ENCODE peak calls at places on chromosome 21, in five cellular contexts. G is IMR-90, U is Panc1, H is cardiac muscle cell, Q is small intestine. P is an unnamed sample.

GRCh38 chr21:28342229-28342810 is 650.4 kb downstream of the LTN1 start:
- DNase-seq in G (no peak), U (no peak), Q (no peak), H (no peak), P (no peak)

GRCh38 chr21:46122241-46122671 is 24.3 kb downstream of the COL6A2 start:
- DNase-seq in G (peak), U (no peak), H (no peak), Q (no peak), P (peak)

GRCh38 chr21:29376556-29376955 is 77.8 kb downstream of the BACH1 start:
- DNase-seq in U (no peak), G (no peak), Q (peak), H (peak), P (no peak)

GRCh38 chr21:26759731-26760130 is 85.5 kb downstream of the ADAMTS1 start:
- DNase-seq in G (no peak), U (no peak), Q (no peak), H (no peak), P (no peak)

GRCh38 chr21:45990741-45991605 is 9.4 kb downstream of the COL6A1 start:
- DNase-seq in G (no peak), U (no peak), Q (no peak), H (no peak), P (peak)

GRCh38 chr21:28018741-28019669 is 973.7 kb downstream of the LTN1 start:
- DNase-seq in H (peak), U (no peak), Q (peak), G (peak), P (no peak)

GRCh38 chr21:45363921-45364463 is 41.0 kb upstream of the COL18A1 start:
- DNase-seq in Q (peak), H (no peak), U (peak), G (peak), P (peak)

GRCh38 chr21:45833437-45833836 is 148.1 kb upstream of the COL6A1 start:
- DNase-seq in U (no peak), G (no peak), Q (no peak), H (no peak), P (no peak)

GRCh38 chr21:22536511-22536910 is 1538.3 kb downstream of the NCAM2 start:
- DNase-seq in H (no peak), Q (no peak), U (no peak), G (no peak), P (no peak)

GRCh38 chr21:45780647-45781046 is 137.1 kb downstream of the PCBP3 start:
- DNase-seq in U (no peak), H (no peak), G (no peak), Q (no peak), P (no peak)

GRCh38 chr21:8990326-8991087 is 1530.9 kb upstream of the TPTE start:
- DNase-seq in G (no peak), Q (no peak), U (peak), H (no peak), P (no peak)

GRCh38 chr21:27047331-27048314 is 80.7 kb upstream of the ADAMTS5 start:
- DNase-seq in U (no peak), Q (no peak), G (peak), H (no peak), P (no peak)

GRCh38 chr21:25127811-25128210 is 479.5 kb downstream of the MRPL39 start:
- DNase-seq in U (no peak), G (no peak), Q (no peak), H (no peak), P (no peak)

GRCh38 chr21:34715518-34715917 is 46.7 kb downstream of the CLIC6 start:
- DNase-seq in G (no peak), U (no peak), H (no peak), Q (no peak), P (no peak)

GRCh38 chr21:22758478-22758877 is 1760.3 kb downstream of the NCAM2 start:
- DNase-seq in H (no peak), G (no peak), U (no peak), Q (no peak), P (no peak)

GRCh38 chr21:22791986-22792560 is 1793.9 kb downstream of the NCAM2 start:
- DNase-seq in H (peak), Q (peak), G (peak), U (peak), P (no peak)

GRCh38 chr21:26115346-26115745 is 55.2 kb downstream of the APP start:
- DNase-seq in Q (peak), U (no peak), G (no peak), H (no peak), P (no peak)

GRCh38 chr21:29523646-29524045 is 224.9 kb downstream of the BACH1 start:
- DNase-seq in Q (no peak), H (no peak), G (no peak), U (no peak), P (no peak)

GRCh38 chr21:45072963-45073300 is 1.4 kb upstream of the ADARB1 start:
- DNase-seq in G (no peak), Q (no peak), H (no peak), U (no peak), P (peak)

GRCh38 chr21:44492572-44493385 is 37.5 kb downstream of the LRRC3 start:
- DNase-seq in Q (no peak), U (no peak), G (no peak), H (no peak), P (no peak)

GRCh38 chr21:45582128-45582527 is 39.9 kb upstream of the SLC19A1 start:
- DNase-seq in G (no peak), U (no peak), Q (no peak), H (no peak), P (peak)

GRCh38 chr21:44454747-44455523 is at the start of gene LRRC3:
- DNase-seq in H (peak), Q (peak), U (no peak), G (peak), P (peak)

GRCh38 chr21:45136927-45137611 is 62.7 kb downstream of the ADARB1 start:
- DNase-seq in U (no peak), G (peak), Q (peak), H (peak), P (peak)

GRCh38 chr21:32410291-32410690 is 2.2 kb upstream of the EVA1C start:
- DNase-seq in H (no peak), G (no peak), Q (no peak), U (no peak), P (no peak)

GRCh38 chr21:46221664-46222435 is 6.7 kb downstream of the LSS start:
- DNase-seq in Q (no peak), G (no peak), U (no peak), H (no peak), P (no peak)

DNA sequence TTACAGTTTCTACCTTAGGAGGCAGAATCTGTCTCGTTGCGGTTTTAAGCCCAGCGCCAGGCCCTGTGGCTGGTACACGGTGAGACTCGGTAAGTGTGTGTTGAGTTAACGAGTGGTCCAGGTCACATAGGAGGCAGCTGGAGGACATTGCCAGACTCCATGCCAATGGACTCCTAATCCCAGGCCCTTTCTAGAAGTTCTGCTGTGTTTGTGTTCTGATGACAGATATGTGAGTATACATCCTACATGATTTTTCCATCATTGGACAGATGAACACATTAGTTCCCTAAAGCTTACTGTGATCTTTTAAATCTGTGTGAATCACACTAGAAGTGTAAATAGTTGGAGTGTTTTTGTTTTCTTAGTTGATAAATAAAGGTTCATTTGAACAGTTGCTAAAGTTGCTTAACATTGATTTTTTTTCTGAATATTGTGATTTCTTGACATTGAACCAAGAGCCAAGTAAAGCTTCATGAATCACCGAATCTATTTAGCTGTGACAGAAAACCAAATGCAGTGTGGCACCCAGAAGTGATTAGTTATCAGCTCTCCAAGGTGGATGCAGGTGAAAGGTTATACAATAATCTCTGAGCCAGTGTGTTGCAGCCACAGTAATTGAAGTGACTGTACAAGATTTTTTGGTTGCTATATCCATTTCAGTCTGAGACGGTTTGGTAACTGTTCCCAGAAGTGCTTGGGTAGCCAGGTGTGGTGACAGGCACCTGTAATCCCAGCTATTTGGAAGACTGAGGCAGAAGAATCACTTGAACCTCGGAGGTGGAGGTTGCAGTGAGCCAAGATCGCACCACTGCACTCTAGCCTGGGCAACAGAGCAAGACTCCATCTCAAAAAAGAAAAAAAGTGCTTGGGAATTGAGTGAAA is 46.3 kb downstream of the DOP1B start:
- DNase-seq in G (peak), H (no peak), U (no peak), Q (peak), P (no peak)
- H3K27ac ChIP-seq in G (peak), H (no peak), U (peak), Q (peak), P (no peak)

GRCh38 chr21:42737969-42738590 is 84.7 kb downstream of the PDE9A start:
- DNase-seq in Q (peak), U (no peak), H (no peak), G (no peak), P (peak)
- H3K27ac ChIP-seq in Q (peak), U (no peak), H (no peak), G (peak), P (peak)

DNA sequence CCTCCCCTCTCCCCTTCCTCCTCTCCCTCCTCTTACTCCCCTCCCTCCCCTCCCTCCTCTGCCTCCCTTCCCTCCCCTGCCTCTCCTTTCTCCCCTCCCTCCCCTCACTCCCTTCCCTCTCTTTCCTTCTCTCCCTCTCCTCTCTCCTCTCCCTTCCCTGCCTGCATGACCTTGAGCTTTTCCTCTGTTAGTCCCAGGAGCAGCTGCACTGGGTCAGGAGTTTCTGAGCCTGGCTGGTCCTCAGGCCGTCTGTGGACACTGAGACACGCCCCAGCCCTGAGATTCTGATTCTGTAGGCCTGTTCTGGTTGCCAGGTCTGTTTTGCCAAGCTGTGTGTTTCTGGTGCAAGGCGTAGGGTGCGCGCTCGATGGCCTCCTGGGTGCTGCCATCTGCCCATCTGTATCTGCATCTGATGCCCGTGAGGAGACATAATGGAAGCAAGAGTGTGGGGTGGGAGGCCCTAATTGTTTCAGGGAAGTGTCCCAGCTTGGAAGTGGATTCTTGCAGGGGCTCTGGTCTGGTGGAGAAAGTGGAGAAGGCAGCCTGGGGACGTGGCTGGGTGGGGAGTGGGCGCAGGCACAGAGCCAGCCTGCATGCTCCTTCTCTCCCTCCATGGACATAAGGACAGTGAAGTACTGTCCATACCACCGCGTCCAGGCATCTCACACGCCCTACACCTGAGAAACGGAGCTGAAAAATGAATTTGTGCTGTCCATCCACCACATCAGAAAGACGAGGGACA is 97.2 kb downstream of the WDR4 start:
- DNase-seq in H (peak), G (no peak), U (no peak), Q (peak), P (no peak)
- H3K27ac ChIP-seq in H (no peak), G (no peak), U (no peak), Q (no peak), P (no peak)

GRCh38 chr21:39313042-39313456 is 383 bp downstream of the BRWD1 start:
- DNase-seq in G (no peak), U (no peak), Q (no peak), H (peak), P (peak)

GRCh38 chr21:39312112-39313041 is 1.1 kb downstream of the BRWD1 start:
- DNase-seq in H (peak), U (peak), G (peak), Q (peak), P (peak)

GRCh38 chr21:39314155-39315027 is 959 bp upstream of the BRWD1 start:
- DNase-seq in Q (peak), G (peak), U (no peak), H (peak), P (no peak)

GRCh38 chr21:39315603-39316002 is 2.2 kb upstream of the BRWD1 start:
- DNase-seq in H (no peak), G (no peak), U (no peak), Q (no peak), P (no peak)

GRCh38 chr21:39313457-39314154 is at the start of gene BRWD1:
- DNase-seq in H (peak), Q (peak), U (peak), G (peak), P (peak)
- H3K27ac ChIP-seq in H (peak), Q (peak), U (peak), G (peak), P (peak)

GRCh38 chr21:37915516-37915915 is 741 bp downstream of the KCNJ6 start:
- DNase-seq in H (peak), Q (no peak), U (no peak), G (no peak), P (no peak)
- H3K27ac ChIP-seq in H (no peak), Q (no peak), U (no peak), G (no peak), P (no peak)

GRCh38 chr21:39869141-39869818 is 2.0 kb downstream of the PCP4 start:
- DNase-seq in G (no peak), Q (no peak), H (no peak), U (no peak), P (no peak)
- H3K27ac ChIP-seq in G (no peak), Q (no peak), H (no peak), U (no peak), P (no peak)

GRCh38 chr21:15192243-15192642 is 127.4 kb upstream of the NRIP1 start:
- DNase-seq in U (no peak), G (no peak), H (no peak), Q (peak), P (no peak)
- H3K27ac ChIP-seq in U (no peak), G (no peak), H (no peak), Q (no peak), P (no peak)

DNA sequence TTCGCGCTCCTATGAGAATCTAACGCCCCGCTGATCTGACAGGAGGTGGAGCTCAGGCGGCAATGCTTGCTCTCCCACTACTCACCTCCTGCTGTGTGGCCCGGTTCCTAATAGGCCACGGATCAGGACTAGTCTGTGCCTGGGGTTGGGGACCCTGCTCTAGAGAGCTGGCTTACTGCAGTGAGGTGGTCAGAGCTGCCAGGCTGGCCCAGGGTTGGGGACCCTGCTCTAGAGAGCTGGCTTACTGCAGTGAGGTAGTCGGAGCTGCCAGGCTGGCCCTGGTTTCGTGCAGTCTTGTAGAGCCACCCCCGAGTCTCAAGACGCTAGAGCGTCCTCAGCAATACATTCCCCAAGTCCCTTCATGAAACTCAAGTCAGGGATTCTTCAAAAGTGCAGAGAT is 27.5 kb downstream of the SLC37A1 start:
- DNase-seq in G (no peak), H (no peak), Q (no peak), U (no peak), P (no peak)
- H3K27ac ChIP-seq in G (no peak), H (no peak), Q (no peak), U (no peak), P (no peak)

DNA sequence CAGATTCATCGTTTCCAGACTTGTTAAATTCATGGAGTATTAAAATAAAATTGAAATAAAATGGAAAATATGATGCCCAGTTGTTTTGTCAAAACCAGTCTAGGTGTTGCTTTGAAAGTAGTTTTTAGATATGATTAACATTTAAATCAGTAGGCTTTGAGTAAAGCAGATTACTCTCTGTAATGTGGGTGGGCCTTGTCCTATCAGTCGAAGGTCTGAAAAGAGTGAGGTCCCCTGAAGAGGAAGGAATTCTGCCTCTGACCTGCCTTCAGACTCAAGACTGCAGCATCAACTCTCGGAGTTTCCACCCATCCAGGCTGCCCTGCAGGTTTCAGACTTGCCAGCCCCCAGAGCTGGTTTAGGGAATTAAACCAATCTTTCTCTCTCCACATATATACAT is 36.2 kb downstream of the C21orf91 start:
- DNase-seq in H (no peak), G (no peak), Q (no peak), U (no peak), P (no peak)
- H3K27ac ChIP-seq in H (no peak), G (no peak), Q (peak), U (no peak), P (no peak)